ENCODE peak calls at places on chromosomes 1 and 21, in five cellular contexts. R is AG09309; T is lower lobe of right lung; H is astrocyte of the cerebellum; D is CD8-positive, alpha-beta T cell. V is an unnamed sample.

GRCh38 chr1:28021064-28021463 is 61.3 kb downstream of the XKR8 start:
- DNase-seq in R (no peak), T (no peak), H (no peak), D (no peak), V (peak; percentile 23)

GRCh38 chr1:85022700-85023099 is 25.6 kb downstream of the MCOLN3 start:
- DNase-seq in R (no peak), T (no peak), H (no peak), D (no peak), V (no peak)

GRCh38 chr1:181712636-181713238 is 229.4 kb downstream of the CACNA1E start:
- DNase-seq in R (no peak), T (no peak), H (no peak), D (no peak), V (no peak)

GRCh38 chr21:35244514-35244913 is 195.4 kb upstream of the RUNX1 start:
- DNase-seq in R (no peak), T (no peak), H (no peak), D (no peak), V (no peak)

GRCh38 chr1:193111641-193112090 is 6.5 kb upstream of the GLRX2 start:
- DNase-seq in R (peak; percentile 56), T (peak; percentile 79), H (peak; percentile 27), D (no peak), V (peak; percentile 77)

GRCh38 chr1:3453891-3454810 is at the start of gene ARHGEF16:
- DNase-seq in R (no peak), T (peak; percentile 92), H (no peak), D (peak; percentile 14), V (no peak)

GRCh38 chr1:82299680-82300079 is 498.9 kb downstream of the ADGRL2 start:
- DNase-seq in R (no peak), T (no peak), H (no peak), D (no peak), V (no peak)

GRCh38 chr1:155305881-155306391 is 2.7 kb upstream of the FDPS start:
- DNase-seq in R (peak; percentile 31), T (no peak), H (no peak), D (no peak), V (no peak)

GRCh38 chr1:92858564-92859399 is 26.9 kb downstream of the RPL5 start:
- DNase-seq in R (peak; percentile 63), T (no peak), H (peak; percentile 74), D (peak; percentile 38), V (peak; percentile 84)

GRCh38 chr1:115136106-115136505 is 46.8 kb upstream of the TSPAN2 start:
- DNase-seq in R (no peak), T (no peak), H (no peak), D (no peak), V (no peak)

GRCh38 chr1:169105434-169106094 is 926 bp upstream of the ATP1B1 start:
- DNase-seq in R (no peak), T (peak; percentile 94), H (no peak), D (no peak), V (peak; percentile 58)

GRCh38 chr1:168476588-168477379 is 67.0 kb downstream of the XCL2 start:
- DNase-seq in R (no peak), T (no peak), H (no peak), D (no peak), V (no peak)

GRCh38 chr1:98221926-98222325 is 301.1 kb upstream of the DPYD start:
- DNase-seq in R (no peak), T (no peak), H (no peak), D (no peak), V (no peak)

GRCh38 chr1:158830074-158830677 is 975 bp upstream of the MNDA start:
- DNase-seq in R (no peak), T (no peak), H (no peak), D (no peak), V (no peak)

GRCh38 chr1:27666791-27667254 is 5.2 kb downstream of the IFI6 start:
- DNase-seq in R (no peak), T (no peak), H (no peak), D (no peak), V (no peak)

GRCh38 chr1:223708001-223708359 is 4.4 kb upstream of the CAPN2 start:
- DNase-seq in R (no peak), T (no peak), H (no peak), D (no peak), V (no peak)
- H3K4me3 ChIP-seq in R (no peak overlapping the region), T (no peak overlapping the region), H (no peak overlapping the region), D (no peak overlapping the region), V (no peak overlapping the region)

DNA sequence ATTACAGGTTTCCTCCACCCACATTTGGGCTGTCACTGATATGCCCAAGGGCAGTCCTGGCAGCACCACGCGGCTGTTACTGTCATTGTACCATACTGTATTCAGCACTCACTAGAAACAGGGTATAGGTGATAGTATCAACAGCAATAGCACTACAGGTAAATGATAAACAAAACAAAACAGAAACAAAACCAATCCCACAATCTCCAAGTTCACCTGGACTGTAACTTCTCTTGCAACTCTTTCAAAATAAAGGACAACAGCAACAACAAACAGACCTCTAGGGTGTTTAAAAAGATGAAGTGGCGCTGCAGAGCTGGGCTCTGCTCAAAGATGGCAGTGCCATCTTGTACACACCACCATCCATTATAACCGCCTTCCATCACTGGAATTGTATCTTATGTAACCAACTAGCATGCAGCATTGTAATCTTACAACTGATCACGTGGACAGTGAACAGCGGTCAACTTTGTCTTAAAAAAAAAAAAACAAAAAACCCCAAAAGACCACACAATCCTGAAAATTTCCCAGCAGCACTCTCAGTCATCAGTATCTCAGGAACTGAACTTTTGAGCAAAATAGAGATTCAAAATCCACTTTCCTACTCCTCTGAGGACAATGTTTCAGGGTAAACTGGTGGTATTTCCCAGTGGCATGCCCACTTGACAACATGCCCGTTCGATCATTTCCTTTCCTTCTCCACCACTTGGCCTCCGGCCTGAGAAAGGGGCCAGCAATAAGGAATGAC is 3.8 kb downstream of the IRF2BP2 start:
- DNase-seq in R (no peak), T (peak; percentile 59), H (no peak), D (peak; percentile 29), V (peak; percentile 67)
- TF ChIP-seq CTCF in R (no peak), T (no peak), H (no peak), D (no peak), V (no peak)

GRCh38 chr1:8598783-8599182 is 218.7 kb downstream of the RERE start:
- DNase-seq in R (no peak), T (no peak), H (no peak), D (no peak), V (peak; percentile 13)

GRCh38 chr1:8599813-8600212 is 217.6 kb downstream of the RERE start:
- DNase-seq in R (no peak), T (no peak), H (no peak), D (no peak), V (no peak)

GRCh38 chr1:8597455-8597854 is 220.0 kb downstream of the RERE start:
- DNase-seq in R (no peak), T (no peak), H (no peak), D (no peak), V (no peak)

GRCh38 chr1:8600336-8600735 is 217.1 kb downstream of the RERE start:
- DNase-seq in R (no peak), T (no peak), H (no peak), D (no peak), V (no peak)

DNA sequence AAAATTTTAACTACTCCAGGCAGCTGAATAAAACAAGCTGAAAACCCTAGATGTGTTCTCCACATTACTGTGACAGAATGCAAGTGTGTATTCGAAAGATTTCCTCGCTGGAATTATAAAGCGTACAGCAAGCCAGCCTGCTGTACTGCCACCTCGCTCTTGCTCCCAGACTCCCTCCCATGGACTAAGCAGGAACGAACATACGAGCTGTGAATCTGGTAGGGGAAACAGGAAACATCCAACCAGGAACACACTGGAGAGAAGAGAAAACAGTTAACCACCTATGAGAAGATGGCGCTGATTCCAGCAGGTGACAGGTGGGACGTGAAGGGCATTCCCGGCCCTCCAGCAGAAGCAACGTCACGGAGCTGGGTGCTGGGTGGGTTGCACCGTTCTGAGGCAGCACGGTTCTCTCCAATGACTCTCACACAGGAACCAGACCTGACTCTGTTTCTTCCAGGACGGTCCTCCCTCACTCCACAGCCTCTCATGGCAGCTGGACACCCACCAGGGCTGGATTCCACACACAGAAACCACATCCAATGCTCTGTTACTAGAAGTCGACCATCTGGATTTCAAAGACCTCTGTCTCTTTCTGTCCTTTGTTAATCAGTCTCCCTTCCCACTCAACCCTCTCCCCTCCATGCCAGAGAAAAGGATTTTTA is 219.2 kb downstream of the RERE start:
- DNase-seq in R (no peak), T (no peak), H (peak; percentile 22), D (no peak), V (peak; percentile 46)
- H3K4me3 ChIP-seq in R (no peak overlapping the region), T (no peak overlapping the region), H (no peak overlapping the region), D (no peak overlapping the region), V (no peak overlapping the region)

DNA sequence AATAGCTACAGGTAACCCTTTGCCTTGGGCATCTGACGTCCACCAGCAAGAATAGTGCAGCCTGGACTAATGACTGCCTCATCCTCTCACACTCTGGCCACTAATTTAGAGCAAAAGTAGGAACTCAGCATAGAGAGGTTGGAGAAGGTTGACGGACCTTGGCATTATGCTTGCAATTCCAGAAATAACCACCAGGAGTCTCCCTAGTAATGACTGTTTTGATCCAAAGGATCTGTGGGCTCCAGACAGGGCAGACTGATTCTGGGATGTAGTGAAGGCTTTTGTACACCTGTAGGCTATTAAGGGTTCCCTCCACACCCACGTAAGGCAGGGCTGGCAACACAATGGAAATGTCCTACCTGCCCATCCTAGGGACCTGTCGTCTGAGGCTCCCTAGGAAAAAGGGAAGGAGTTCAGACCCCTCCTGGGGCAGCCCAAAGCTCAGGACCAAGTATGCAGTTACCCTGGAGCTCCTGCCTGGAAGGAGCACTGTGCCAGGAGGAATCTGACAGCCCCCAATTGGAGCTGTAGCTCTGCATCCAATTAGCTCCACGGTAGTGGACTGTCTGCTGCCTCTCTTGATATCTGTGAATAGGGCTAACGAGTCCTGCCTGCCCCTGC is 91.0 kb upstream of the TMEM51 start:
- DNase-seq in R (no peak), T (no peak), H (no peak), D (no peak), V (no peak)
- TF ChIP-seq CTCF in R (peak; percentile 39), T (peak; percentile 52), H (peak; percentile 48), D (peak; percentile 25), V (peak; percentile 51)

GRCh38 chr1:19452221-19452663 is 33.1 kb downstream of the CAPZB start:
- DNase-seq in R (peak; percentile 73), T (no peak), H (no peak), D (no peak), V (peak; percentile 84)
- H3K4me3 ChIP-seq in R (no peak overlapping the region), T (no peak overlapping the region), H (no peak overlapping the region), D (no peak overlapping the region), V (no peak overlapping the region)

GRCh38 chr1:41840592-41841246 is 78.0 kb downstream of the HIVEP3 start:
- DNase-seq in R (no peak), T (no peak), H (no peak), D (no peak), V (peak; percentile 47)
- TF ChIP-seq CTCF in R (no peak), T (no peak), H (no peak), D (no peak), V (no peak)

GRCh38 chr21:44552136-44552535 is 831 bp upstream of the KRTAP10-2 start:
- DNase-seq in R (no peak), T (no peak), H (no peak), D (no peak), V (no peak)
- H3K4me3 ChIP-seq in R (no peak overlapping the region), T (no peak overlapping the region), H (no peak overlapping the region), D (no peak overlapping the region), V (no peak overlapping the region)

DNA sequence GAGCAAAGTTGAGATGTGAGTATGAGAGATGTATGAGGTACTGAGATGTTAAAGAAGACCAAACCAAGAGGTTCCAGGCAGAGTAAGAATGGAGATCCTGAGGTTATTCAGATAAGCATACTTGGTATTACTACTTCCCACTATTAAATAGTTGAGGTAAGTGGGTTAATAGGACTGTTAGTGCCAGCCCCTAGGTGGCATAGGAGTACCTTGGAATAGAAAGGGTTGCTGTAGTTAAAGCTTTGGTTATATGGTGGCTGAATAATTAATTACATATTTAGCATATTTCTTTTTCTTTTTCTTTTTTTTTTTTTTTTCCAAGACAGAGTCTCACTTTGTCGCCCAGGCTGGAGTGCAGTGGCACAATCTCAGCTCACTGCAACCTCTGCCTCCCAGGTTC is 397.9 kb upstream of the TMPRSS15 start:
- DNase-seq in R (no peak), T (no peak), H (peak; percentile 2), D (no peak), V (peak; percentile 42)
- TF ChIP-seq CTCF in R (no peak), T (no peak), H (peak; percentile 35), D (no peak), V (peak; percentile 51)

V was measured in astrocyte of the spinal cord.